ENCODE peak calls at places on chromosome 4, in nine cellular contexts. U is mammary epithelial cell; T is LHCN-M2; J is NAMALWA; I is amniotic stem cell; Q is dorsolateral prefrontal cortex; A is activated CD4-positive, alpha-beta T cell treated with anti-CD3 and anti-CD28 coated beads for 48 hours; W is GM12878; M is adrenal gland. L is an unnamed sample.

GRCh38 chr4:41060352-41061318 is 153.7 kb downstream of the APBB2 start:
- DNase-seq in M (no peak), J (no peak), Q (peak; percentile 51), A (no peak), W (no peak), U (no peak), I (no peak), T (peak; percentile 84), L (no peak)

GRCh38 chr4:1376391-1376840 is 29.4 kb downstream of the UVSSA start:
- DNase-seq in W (no peak), M (peak; percentile 4), Q (no peak), U (no peak), J (no peak), A (no peak), I (no peak), T (no peak), L (no peak)

GRCh38 chr4:181958435-181958834 is 284.8 kb upstream of the TENM3 start:
- DNase-seq in U (no peak), A (no peak), Q (no peak), M (no peak), J (no peak), W (no peak), I (no peak), T (peak; percentile 45), L (no peak)

GRCh38 chr4:113537183-113537977 is 224.2 kb downstream of the CAMK2D start:
- DNase-seq in J (no peak), Q (no peak), I (no peak), T (peak; percentile 20), W (no peak), U (no peak), A (no peak), M (no peak), L (no peak)

GRCh38 chr4:18366762-18367358 is 345.3 kb upstream of the LCORL start:
- DNase-seq in Q (no peak), M (no peak), U (peak; percentile 17), A (no peak), J (peak; percentile 58), W (peak; percentile 7), T (peak; percentile 2), I (no peak), L (peak; percentile 30)

GRCh38 chr4:113101669-113102068 is 52.2 kb downstream of the ANK2 start:
- DNase-seq in M (no peak), W (no peak), A (no peak), U (no peak), Q (no peak), I (no peak), T (peak; percentile 53), J (no peak), L (peak; percentile 36)

GRCh38 chr4:179695175-179695574 is 2252.9 kb upstream of the AGA start:
- DNase-seq in W (no peak), T (peak; percentile 49), Q (no peak), I (peak; percentile 73), M (no peak), J (no peak), A (no peak), U (peak; percentile 5), L (peak; percentile 7)

GRCh38 chr4:140076307-140076706 is 77.7 kb downstream of the MAML3 start:
- DNase-seq in W (no peak), M (no peak), T (no peak), A (no peak), J (no peak), U (no peak), Q (no peak), I (no peak), L (no peak)

GRCh38 chr4:85703098-85703497 is 228.1 kb downstream of the ARHGAP24 start:
- DNase-seq in Q (no peak), M (no peak), U (no peak), W (no peak), J (peak; percentile 40), I (no peak), T (peak; percentile 64), A (no peak), L (no peak)

GRCh38 chr4:93617596-93617995 is 211.0 kb upstream of the ATOH1 start:
- DNase-seq in W (no peak), M (no peak), I (no peak), A (no peak), Q (no peak), U (no peak), T (no peak), J (no peak), L (no peak)

GRCh38 chr4:102533916-102534315 is 32.8 kb downstream of the NFKB1 start:
- DNase-seq in U (no peak), T (no peak), M (no peak), Q (no peak), A (no peak), W (no peak), J (no peak), I (no peak), L (no peak)

GRCh38 chr4:169070071-169070894 is 60.2 kb upstream of the CBR4 start:
- DNase-seq in W (no peak), A (no peak), I (peak; percentile 91), T (peak; percentile 90), J (no peak), Q (no peak), M (no peak), U (peak; percentile 99), L (no peak)

GRCh38 chr4:2395038-2395437 is 23.4 kb downstream of the ZFYVE28 start:
- DNase-seq in M (no peak), Q (no peak), T (no peak), W (no peak), A (no peak), J (no peak), I (no peak), U (no peak), L (no peak)

GRCh38 chr4:10783351-10783750 is 98.8 kb upstream of the CLNK start:
- DNase-seq in Q (no peak), A (no peak), M (peak; percentile 54), U (peak; percentile 23), W (no peak), T (peak; percentile 81), J (no peak), I (peak; percentile 8), L (peak; percentile 46)

GRCh38 chr4:7691992-7692391 is 247.7 kb downstream of the AFAP1 start:
- DNase-seq in U (no peak), J (no peak), T (no peak), I (no peak), Q (no peak), M (no peak), A (no peak), W (no peak), L (no peak)

GRCh38 chr4:85423414-85423813 is 51.5 kb upstream of the ARHGAP24 start:
- DNase-seq in T (peak; percentile 74), U (peak; percentile 54), W (no peak), A (no peak), J (no peak), M (no peak), Q (no peak), I (no peak), L (no peak)